ENCODE peak calls at places on chromosomes 12 and 14, in five cellular contexts. P is IMR-90; N is stomach; W is naive thymus-derived CD4-positive, alpha-beta T cell; B is cardiac muscle cell. E is an unnamed sample.

GRCh38 chr14:75295061-75295461 is 16.4 kb downstream of the FOS start:
- DNase-seq in B (peak; percentile 40), W (no peak), N (peak; percentile 69), P (peak; percentile 78), E (peak; percentile 37)

GRCh38 chr12:13981296-13981962 is at the start of gene GRIN2B:
- DNase-seq in W (no peak), B (peak; percentile 22), N (no peak), P (no peak), E (no peak)

GRCh38 chr14:22579881-22580280 is 9.1 kb downstream of the DAD1 start:
- DNase-seq in B (no peak), P (no peak), N (no peak), W (no peak), E (no peak)

GRCh38 chr14:51089278-51089677 is 5.6 kb downstream of the TRIM9 start:
- DNase-seq in B (no peak), W (no peak), P (no peak), N (no peak), E (no peak)

GRCh38 chr12:130026608-130027176 is 122.9 kb upstream of the TMEM132D start:
- DNase-seq in P (no peak), W (peak; percentile 23), N (peak; percentile 35), B (peak; percentile 60), E (no peak)

GRCh38 chr12:50862316-50862715 is 19.6 kb downstream of the TMPRSS12 start:
- DNase-seq in N (no peak), P (peak; percentile 77), B (no peak), W (no peak), E (peak; percentile 35)

GRCh38 chr14:55450987-55451386 is 10.6 kb upstream of the TBPL2 start:
- DNase-seq in P (no peak), B (no peak), N (no peak), W (no peak), E (no peak)

GRCh38 chr14:55641954-55642353 is 61.9 kb downstream of the KTN1 start:
- DNase-seq in N (no peak), W (no peak), P (no peak), B (no peak), E (no peak)

GRCh38 chr14:105930572-105930971 is 404.2 kb downstream of the TMEM121 start:
- DNase-seq in W (no peak), N (no peak), P (no peak), B (no peak), E (no peak)

GRCh38 chr14:90060965-90061848 is 587 bp upstream of the KCNK13 start:
- DNase-seq in B (peak; percentile 30), P (no peak), W (no peak), N (no peak), E (no peak)

GRCh38 chr14:99316281-99317163 is 44.5 kb upstream of the BCL11B start:
- DNase-seq in W (no peak), P (no peak), B (no peak), N (peak; percentile 78), E (no peak)

GRCh38 chr12:64824500-64825142 is at the start of gene TBC1D30:
- DNase-seq in B (peak; percentile 59), P (peak; percentile 2), N (no peak), W (no peak), E (no peak)

GRCh38 chr12:74535536-74535935 is 2.1 kb upstream of the ATXN7L3B start:
- DNase-seq in W (no peak), N (no peak), B (no peak), P (no peak), E (no peak)

GRCh38 chr12:64080319-64081008 is 141.6 kb downstream of the KICS2 start:
- DNase-seq in W (no peak), B (no peak), P (peak; percentile 74), N (peak; percentile 36), E (peak; percentile 75)

GRCh38 chr12:106248177-106248848 is 493 bp upstream of the CKAP4 start:
- DNase-seq in N (peak; percentile 62), W (no peak), P (peak; percentile 81), B (peak; percentile 60), E (peak; percentile 53)

GRCh38 chr14:68660495-68660894 is 132.4 kb downstream of the ZFP36L1 start:
- DNase-seq in W (no peak), B (no peak), P (no peak), N (no peak), E (no peak)

GRCh38 chr14:30610719-30611388 is 11.3 kb upstream of the SCFD1 start:
- DNase-seq in B (peak; percentile 13), P (peak; percentile 81), W (peak; percentile 16), N (peak; percentile 60), E (peak; percentile 70)

GRCh38 chr12:38985961-38986360 is 80.6 kb upstream of the CPNE8 start:
- DNase-seq in B (no peak), P (no peak), W (no peak), N (no peak), E (no peak)

GRCh38 chr12:89571481-89572190 is 45.8 kb upstream of the POC1B start:
- DNase-seq in B (no peak), P (peak; percentile 52), N (no peak), W (no peak), E (peak; percentile 37)

GRCh38 chr12:67193705-67194104 is 75.5 kb upstream of the CAND1 start:
- DNase-seq in N (no peak), P (peak; percentile 23), B (peak; percentile 77), W (peak; percentile 5), E (peak; percentile 38)

GRCh38 chr12:6612247-6612646 is 5.1 kb upstream of the CHD4 start:
- DNase-seq in N (no peak), W (no peak), P (no peak), B (no peak), E (no peak)

GRCh38 chr12:44159870-44160269 is 324.0 kb downstream of the TMEM117 start:
- DNase-seq in B (no peak), W (no peak), N (no peak), P (no peak), E (no peak)

GRCh38 chr14:67446371-67447032 is 34.5 kb upstream of the PLEK2 start:
- DNase-seq in P (no peak), B (no peak), N (no peak), W (no peak), E (no peak)

GRCh38 chr12:25495336-25496097 is 57.6 kb downstream of the LMNTD1 start:
- DNase-seq in W (no peak), P (peak; percentile 89), B (no peak), N (no peak), E (peak; percentile 92)

GRCh38 chr14:61188936-61189808 is 92.0 kb downstream of the TMEM30B start:
- DNase-seq in W (no peak), P (peak; percentile 51), B (peak; percentile 67), N (peak; percentile 63), E (peak; percentile 49)

GRCh38 chr14:32709072-32709471 is 229.6 kb upstream of the NPAS3 start:
- DNase-seq in W (no peak), B (no peak), N (no peak), P (peak; percentile 77), E (no peak)

GRCh38 chr14:68860771-68861170 is 67.9 kb upstream of the ZFP36L1 start:
- DNase-seq in N (no peak), P (no peak), B (no peak), W (no peak), E (no peak)

GRCh38 chr14:93794756-93795155 is 6.5 kb upstream of the PRIMA1 start:
- DNase-seq in W (no peak), N (no peak), B (no peak), P (no peak), E (no peak)
- H3K27ac ChIP-seq in W (no peak overlapping the region), N (no peak overlapping the region), B (no peak overlapping the region), P (no peak overlapping the region), E (no peak overlapping the region)

GRCh38 chr12:116492703-116493324 is 66.4 kb upstream of the MAP1LC3B2 start:
- DNase-seq in N (no peak), P (peak; percentile 81), B (no peak), W (no peak), E (peak; percentile 74)
- H3K4me1 ChIP-seq in N (peaks cover 9% of the 10 kb centered on the region), P (no peaks in the 10 kb centered on the region), B (no peaks in the 10 kb centered on the region), W (no peaks in the 10 kb centered on the region), E (peaks cover 22% of the 10 kb centered on the region)

GRCh38 chr12:71662861-71663560 is 637 bp downstream of the ZFC3H1 start:
- DNase-seq in W (peak; percentile 65), B (peak; percentile 80), N (peak; percentile 62), P (peak; percentile 69), E (peak; percentile 71)

GRCh38 chr12:71664411-71665108 is 459 bp downstream of the THAP2 start:
- DNase-seq in B (no peak), W (no peak), P (peak; percentile 15), N (no peak), E (no peak)

GRCh38 chr12:71665109-71665476 is 992 bp downstream of the THAP2 start:
- DNase-seq in B (no peak), N (peak; percentile 27), W (no peak), P (no peak), E (no peak)

GRCh38 chr12:71663561-71664410 is at the start of the genes THAP2 and ZFC3H1:
- DNase-seq in B (peak; percentile 98), W (peak; percentile 95), P (peak; percentile 100), N (peak; percentile 94), E (peak; percentile 100)

GRCh38 chr12:71661977-71662522 is 1.6 kb downstream of the ZFC3H1 start:
- DNase-seq in P (peak; percentile 84), B (no peak), N (no peak), W (no peak), E (no peak)
- H3K27ac ChIP-seq in P (peak overlapping the region; percentile 95), B (peak overlapping the region; percentile 98), N (peak overlapping the region; percentile 94), W (peak overlapping the region; percentile 97), E (peak overlapping the region; percentile 85)

GRCh38 chr12:107490000-107490399 is 195.6 kb upstream of the PWP1 start:
- DNase-seq in N (no peak), W (no peak), P (no peak), B (no peak), E (no peak)
- H3K4me1 ChIP-seq in N (no peaks in the 10 kb centered on the region), W (peaks cover 3% of the 10 kb centered on the region), P (no peaks in the 10 kb centered on the region), B (peaks cover 3% of the 10 kb centered on the region), E (no peaks in the 10 kb centered on the region)

GRCh38 chr14:71616013-71616412 is 316.2 kb upstream of the RGS6 start:
- DNase-seq in B (no peak), N (no peak), W (no peak), P (no peak), E (no peak)

GRCh38 chr14:71619472-71619871 is 312.8 kb upstream of the RGS6 start:
- DNase-seq in N (no peak), B (no peak), W (no peak), P (no peak), E (no peak)

GRCh38 chr14:71620401-71620800 is 311.8 kb upstream of the RGS6 start:
- DNase-seq in B (no peak), N (no peak), P (peak; percentile 82), W (no peak), E (peak; percentile 37)

GRCh38 chr14:71618716-71619115 is 313.5 kb upstream of the RGS6 start:
- DNase-seq in W (no peak), P (no peak), N (no peak), B (no peak), E (no peak)

DNA sequence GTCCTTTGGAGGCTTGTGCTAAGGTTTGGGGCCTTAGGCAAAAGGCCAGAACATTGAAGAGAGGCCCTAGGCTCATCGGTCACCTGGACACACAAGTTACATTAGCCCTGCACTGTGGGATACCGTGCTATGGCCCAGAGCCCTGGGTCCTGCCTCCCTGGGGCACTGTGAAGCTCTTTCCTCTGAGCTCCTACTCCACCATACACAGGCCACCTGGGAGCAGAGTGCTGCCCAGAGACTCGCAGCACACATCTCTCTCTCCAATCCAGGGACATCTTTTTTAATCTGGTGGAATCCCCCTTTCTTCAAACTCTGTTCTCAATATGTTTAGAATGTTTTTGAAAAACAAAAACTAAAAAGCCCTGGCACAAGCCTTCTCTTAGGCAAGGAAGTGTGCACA is 314.2 kb upstream of the RGS6 start:
- DNase-seq in B (peak; percentile 9), P (no peak), N (no peak), W (no peak), E (no peak)
- H3K27ac ChIP-seq in B (peak overlapping the region; percentile 25), P (no peak overlapping the region), N (no peak overlapping the region), W (no peak overlapping the region), E (no peak overlapping the region)

GRCh38 chr12:52249511-52250047 is 16.5 kb downstream of the KRT7 start:
- DNase-seq in P (no peak), N (no peak), B (no peak), W (no peak), E (no peak)
- H3K4me1 ChIP-seq in P (peaks cover 13% of the 10 kb centered on the region), N (peaks cover 55% of the 10 kb centered on the region), B (no peaks in the 10 kb centered on the region), W (no peaks in the 10 kb centered on the region), E (peaks cover 1% of the 10 kb centered on the region)

E was measured in foreskin keratinocyte.